ENCODE peak calls at places on chromosomes 12 and 14, in nine cellular contexts. N, G, S, T, P, R, Y, L and M are unnamed samples.

GRCh38 chr12:54041097-54041690 is 8.3 kb downstream of the HOXC5 start:
- DNase-seq in S (no peak), Y (no peak), R (no peak), L (no peak), G (no peak), P (no peak), N (no peak), T (no peak), M (no peak)

GRCh38 chr12:85779768-85780167 is 56.4 kb downstream of the RASSF9 start:
- DNase-seq in N (no peak), S (no peak), Y (no peak), P (no peak), G (no peak), L (no peak), R (no peak), T (no peak), M (no peak)

GRCh38 chr12:61357496-61357895 is 902.7 kb upstream of the USP15 start:
- DNase-seq in G (no peak), Y (no peak), N (no peak), P (no peak), S (no peak), L (no peak), R (no peak), T (no peak), M (no peak)

GRCh38 chr12:110686294-110686903 is 2.5 kb downstream of the HVCN1 start:
- DNase-seq in S (no peak), G (no peak), T (no peak), R (no peak), N (no peak), L (no peak), Y (no peak), P (no peak), M (no peak)

GRCh38 chr14:43939836-43940235 is 567.2 kb downstream of the FSCB start:
- DNase-seq in Y (no peak), P (no peak), G (no peak), T (no peak), S (no peak), R (no peak), N (no peak), L (no peak), M (no peak)

GRCh38 chr12:21998782-21999181 is 47.2 kb upstream of the CMAS start:
- DNase-seq in N (no peak), Y (no peak), L (no peak), S (no peak), P (no peak), R (no peak), G (no peak), T (no peak), M (no peak)

GRCh38 chr12:101230547-101230946 is 20.5 kb upstream of the SLC5A8 start:
- DNase-seq in T (no peak), S (no peak), G (no peak), L (no peak), R (no peak), P (peak), Y (no peak), N (no peak), M (no peak)

GRCh38 chr14:100673085-100673806 is 53.4 kb upstream of the DLK1 start:
- DNase-seq in T (no peak), P (no peak), R (peak), G (no peak), N (no peak), L (peak), Y (peak), S (no peak), M (peak)

GRCh38 chr12:6945613-6946012 is 1.8 kb downstream of the C12orf57 start:
- DNase-seq in G (no peak), S (no peak), T (no peak), L (no peak), Y (no peak), P (no peak), N (no peak), R (no peak), M (no peak)

GRCh38 chr14:88995437-88996198 is 171.2 kb downstream of the TTC8 start:
- DNase-seq in Y (no peak), R (no peak), S (no peak), P (peak), N (no peak), T (no peak), G (no peak), L (no peak), M (no peak)

GRCh38 chr12:2679068-2679815 is 115.5 kb upstream of the FKBP4 start:
- DNase-seq in Y (no peak), L (no peak), G (no peak), R (no peak), N (no peak), S (no peak), P (no peak), T (peak), M (no peak)

GRCh38 chr12:25797335-25797863 is 161.1 kb upstream of the RASSF8 start:
- DNase-seq in G (no peak), R (no peak), N (no peak), S (no peak), L (no peak), Y (no peak), P (no peak), T (no peak), M (no peak)

GRCh38 chr14:61533513-61534255 is 161.6 kb upstream of the HIF1A start:
- DNase-seq in R (no peak), G (no peak), T (no peak), N (no peak), P (no peak), L (no peak), Y (no peak), S (no peak), M (no peak)

GRCh38 chr12:116161588-116161987 is 115.9 kb downstream of the MED13L start:
- DNase-seq in R (no peak), P (peak), Y (no peak), T (no peak), N (no peak), S (no peak), G (no peak), L (no peak), M (no peak)

GRCh38 chr12:103241184-103241583 is 254.6 kb downstream of the C12orf42 start:
- DNase-seq in T (no peak), R (no peak), P (no peak), L (no peak), S (no peak), G (no peak), N (no peak), Y (no peak), M (no peak)

GRCh38 chr14:90518941-90519256 is 122.1 kb downstream of the CALM1 start:
- DNase-seq in S (no peak), N (peak), L (peak), P (no peak), G (no peak), Y (no peak), T (peak), R (no peak), M (peak)

GRCh38 chr14:64212666-64213065 is 81.5 kb downstream of the ESR2 start:
- DNase-seq in T (no peak), L (no peak), G (no peak), Y (no peak), N (no peak), S (no peak), R (no peak), P (no peak), M (no peak)

GRCh38 chr14:102126807-102127455 is 12.8 kb upstream of the WDR20 start:
- DNase-seq in G (no peak), R (no peak), Y (no peak), P (no peak), N (no peak), S (no peak), T (no peak), L (no peak), M (no peak)

GRCh38 chr14:95305145-95305544 is 14.6 kb downstream of the CLMN start:
- DNase-seq in S (no peak), G (no peak), T (no peak), Y (no peak), R (no peak), N (no peak), L (no peak), P (no peak), M (no peak)

GRCh38 chr14:52473557-52473956 is 78.7 kb downstream of the TXNDC16 start:
- DNase-seq in G (no peak), N (no peak), R (no peak), L (no peak), S (no peak), Y (no peak), T (no peak), P (no peak), M (no peak)

GRCh38 chr12:57844725-57845477 is 1.6 kb downstream of the CTDSP2 start:
- DNase-seq in R (peak), T (peak), G (no peak), P (peak), N (peak), S (peak), L (peak), Y (peak), M (no peak)

GRCh38 chr14:99763527-99764221 is 29.5 kb upstream of the EML1 start:
- DNase-seq in Y (no peak), R (no peak), P (no peak), S (no peak), G (no peak), T (no peak), N (no peak), L (no peak), M (no peak)

GRCh38 chr12:74483057-74483456 is 54.6 kb upstream of the ATXN7L3B start:
- DNase-seq in N (no peak), S (no peak), P (no peak), T (no peak), R (no peak), Y (no peak), L (no peak), G (no peak), M (no peak)

GRCh38 chr12:68109444-68110217 is 49.9 kb downstream of the IFNG start:
- DNase-seq in Y (no peak), G (no peak), T (no peak), L (no peak), N (no peak), P (no peak), S (no peak), R (no peak), M (no peak)

GRCh38 chr12:75816892-75817291 is 214.7 kb downstream of the PHLDA1 start:
- DNase-seq in T (no peak), N (no peak), L (no peak), Y (no peak), P (no peak), R (no peak), G (no peak), S (no peak), M (no peak)

GRCh38 chr12:101616027-101616494 is 21.3 kb downstream of the MYBPC1 start:
- DNase-seq in P (no peak), G (no peak), T (no peak), L (no peak), S (no peak), R (no peak), Y (no peak), N (no peak), M (no peak)

GRCh38 chr14:92105845-92106094 is 612 bp downstream of the ATXN3 start:
- DNase-seq in L (no peak), G (no peak), N (peak), T (peak), Y (no peak), R (peak), P (no peak), S (peak), M (no peak)

GRCh38 chr12:74365178-74365964 is 172.3 kb upstream of the ATXN7L3B start:
- DNase-seq in G (no peak), T (no peak), Y (no peak), N (no peak), R (no peak), P (peak), L (peak), S (no peak), M (peak)